ENCODE peak calls at places on chromosome 14, in ten cellular contexts. R is T-cell; U is cardiac muscle cell; A is stimulated activated CD4-positive, alpha-beta T cell treated with anti-CD3 and anti-CD28 coated beads, Interleukin-15, amount 100 ng/mL, for 1 hour; I is heart left ventricle; E is choroid plexus epithelial cell; H is heart right ventricle; S is activated CD8-positive, alpha-beta memory T cell treated with anti-CD3 and anti-CD28 coated beads for 24 hours; G is GM12865; Y is globus pallidus. J is an unnamed sample.

GRCh38 chr14:21535545-21536394 is 9.6 kb upstream of the SALL2 start:
- DNase-seq in H (no peak), Y (no peak), I (no peak), R (no peak), G (no peak), U (no peak), E (no peak), S (no peak), A (no peak), J (no peak)

GRCh38 chr14:100292776-100293461 is 13.3 kb downstream of the SLC25A29 start:
- DNase-seq in R (no peak), H (no peak), Y (no peak), U (no peak), I (no peak), E (no peak), A (no peak), G (no peak), S (no peak), J (no peak)

GRCh38 chr14:77037338-77037782 is 8.9 kb upstream of the IRF2BPL start:
- DNase-seq in A (no peak), R (no peak), I (no peak), U (no peak), S (no peak), H (no peak), Y (no peak), E (no peak), G (no peak), J (no peak)

GRCh38 chr14:104158827-104159798 is 20.7 kb downstream of the KIF26A start:
- DNase-seq in U (peak), A (no peak), R (no peak), Y (no peak), I (peak), E (no peak), H (peak), G (no peak), S (no peak), J (no peak)

GRCh38 chr14:102610968-102611811 is 18.7 kb downstream of the RCOR1 start:
- DNase-seq in A (no peak), G (peak), H (no peak), R (no peak), S (no peak), E (no peak), U (no peak), I (no peak), Y (no peak), J (no peak)

GRCh38 chr14:80100681-80101080 is 110.6 kb downstream of the DIO2 start:
- DNase-seq in A (no peak), H (no peak), G (no peak), R (no peak), Y (peak), E (no peak), I (no peak), U (no peak), S (no peak), J (no peak)

GRCh38 chr14:75833326-75834020 is 148.3 kb downstream of the TGFB3 start:
- DNase-seq in G (no peak), I (no peak), H (no peak), U (no peak), A (no peak), E (no peak), R (no peak), S (no peak), Y (no peak), J (no peak)

GRCh38 chr14:58650857-58651256 is 13.1 kb downstream of the DACT1 start:
- DNase-seq in Y (no peak), H (no peak), E (no peak), U (no peak), I (no peak), S (no peak), R (no peak), G (no peak), A (no peak), J (no peak)

GRCh38 chr14:68268719-68269118 is 449.1 kb downstream of the RAD51B start:
- DNase-seq in U (no peak), Y (no peak), I (no peak), H (no peak), A (no peak), R (no peak), G (peak), E (peak), S (no peak), J (peak)

GRCh38 chr14:67881225-67881624 is 61.6 kb downstream of the RAD51B start:
- DNase-seq in I (no peak), R (peak), A (no peak), G (peak), H (no peak), E (no peak), Y (no peak), U (peak), S (no peak), J (no peak)

GRCh38 chr14:69580009-69580577 is 5.4 kb upstream of the CCDC177 start:
- DNase-seq in A (no peak), Y (no peak), H (no peak), E (peak), I (peak), S (no peak), R (no peak), U (peak), G (peak), J (peak)

GRCh38 chr14:70886421-70887206 is 20.6 kb upstream of the PCNX1 start:
- DNase-seq in Y (peak), S (peak), G (peak), I (no peak), E (no peak), H (no peak), A (no peak), R (peak), U (peak), J (peak)